ENCODE peak calls at places on chromosomes 2 and 18, in seven cellular contexts. M is mesothelial cell of epicardium, D is H7, O is NCI-H1092, G is frontal cortex, C is EL, R is SW480. Z is an unnamed sample.

GRCh38 chr18:48622911-48623431 is 84.1 kb downstream of the CTIF start:
- DNase-seq in M (no peak), D (peak; percentile 65), O (no peak), G (no peak), C (peak; percentile 74), R (no peak), Z (peak; percentile 66)

GRCh38 chr18:79630266-79631095 is 49.1 kb upstream of the CTDP1 start:
- DNase-seq in M (no peak), D (no peak), O (no peak), G (no peak), C (peak; percentile 58), R (no peak), Z (peak; percentile 21)

GRCh38 chr2:45390856-45391255 is 220.2 kb downstream of the SRBD1 start:
- DNase-seq in M (no peak), D (no peak), O (no peak), G (no peak), C (no peak), R (no peak), Z (no peak)

GRCh38 chr18:31162825-31163435 is at the start of gene DSC1:
- DNase-seq in M (no peak), D (no peak), O (no peak), G (no peak), C (no peak), R (no peak), Z (no peak)

GRCh38 chr2:28463893-28464292 is 32.0 kb upstream of the PLB1 start:
- DNase-seq in M (no peak), D (no peak), O (no peak), G (no peak), C (no peak), R (no peak), Z (no peak)

GRCh38 chr18:78875268-78875997 is 104.2 kb upstream of the SALL3 start:
- DNase-seq in M (no peak), D (peak; percentile 79), O (no peak), G (no peak), C (no peak), R (no peak), Z (peak; percentile 25)

GRCh38 chr2:36277876-36278523 is 77.6 kb upstream of the CRIM1 start:
- DNase-seq in M (no peak), D (no peak), O (no peak), G (no peak), C (no peak), R (no peak), Z (peak; percentile 86)

GRCh38 chr2:239803102-239803763 is 221.9 kb downstream of the NDUFA10 start:
- DNase-seq in M (peak; percentile 22), D (no peak), O (no peak), G (no peak), C (no peak), R (no peak), Z (no peak)

GRCh38 chr2:54149623-54150501 is 34.4 kb downstream of the ACYP2 start:
- DNase-seq in M (no peak), D (no peak), O (no peak), G (no peak), C (no peak), R (peak; percentile 44), Z (no peak)

GRCh38 chr2:110677080-110677479 is 783 bp downstream of the BUB1 start:
- DNase-seq in M (no peak), D (no peak), O (no peak), G (no peak), C (no peak), R (no peak), Z (peak; percentile 14)

GRCh38 chr2:132721938-132722337 is 51.9 kb upstream of the LYPD1 start:
- DNase-seq in M (no peak), D (no peak), O (no peak), G (no peak), C (peak; percentile 3), R (no peak), Z (peak; percentile 31)

GRCh38 chr2:127740665-127741287 is 39.5 kb downstream of the SFT2D3 start:
- DNase-seq in M (no peak), D (no peak), O (no peak), G (no peak), C (no peak), R (no peak), Z (no peak)

GRCh38 chr2:162221064-162221463 is 22.2 kb downstream of the FAP start:
- DNase-seq in M (peak; percentile 64), D (peak; percentile 58), O (no peak), G (peak; percentile 16), C (peak; percentile 67), R (peak; percentile 36), Z (peak; percentile 67)

Z was measured in M059J.